ENCODE peak calls at places on chromosomes 7 and 10, in four cellular contexts. K is SK-N-SH, C is K562, P is GM12878. W is an unnamed sample.

GRCh38 chr7:43278088-43278644 is 165.7 kb downstream of the HECW1 start:
- DNase-seq in P (no peak), C (no peak), K (no peak), W (no peak)

GRCh38 chr7:51647931-51648351 is 331.3 kb upstream of the COBL start:
- DNase-seq in P (no peak), C (no peak), K (peak), W (peak)

GRCh38 chr10:10361486-10361885 is 656.2 kb upstream of the CELF2 start:
- DNase-seq in P (no peak), C (no peak), K (no peak), W (no peak)

GRCh38 chr10:24947304-24948097 is 4.9 kb downstream of the PRTFDC1 start:
- DNase-seq in C (no peak), P (peak), K (no peak), W (no peak)

GRCh38 chr7:130758429-130759056 is 24.5 kb upstream of the KLF14 start:
- DNase-seq in K (peak), C (peak), P (no peak), W (peak)

GRCh38 chr10:45425628-45426563 is 51.9 kb downstream of the ALOX5 start:
- DNase-seq in C (no peak), K (no peak), P (no peak), W (no peak)

GRCh38 chr10:119667562-119668328 is 16.6 kb downstream of the BAG3 start:
- DNase-seq in K (peak), P (no peak), C (no peak), W (peak)

GRCh38 chr7:155452505-155453295 is 5.2 kb upstream of the EN2 start:
- DNase-seq in P (no peak), C (no peak), K (no peak), W (no peak)

GRCh38 chr7:112204776-112205347 is 1.3 kb downstream of the DOCK4 start:
- DNase-seq in K (no peak), P (no peak), C (no peak), W (no peak)

GRCh38 chr7:13050703-13051102 is 363.3 kb downstream of the ARL4A start:
- DNase-seq in K (no peak), P (no peak), C (no peak), W (peak)

GRCh38 chr7:127758105-127758504 is 106.1 kb downstream of the SND1 start:
- DNase-seq in P (no peak), C (no peak), K (no peak), W (no peak)

GRCh38 chr10:51137741-51138529 is 63.6 kb downstream of the PRKG1 start:
- DNase-seq in P (no peak), K (no peak), C (no peak), W (no peak)

GRCh38 chr10:121526801-121527221 is 71.4 kb downstream of the FGFR2 start:
- DNase-seq in C (no peak), K (no peak), P (no peak), W (no peak)

GRCh38 chr7:141706394-141707064 is 1.6 kb upstream of the WEE2 start:
- DNase-seq in P (no peak), C (no peak), K (no peak), W (no peak)

GRCh38 chr7:28180364-28181147 is at the start of gene JAZF1:
- DNase-seq in P (no peak), K (peak), C (peak), W (no peak)

GRCh38 chr7:135291809-135292253 is 58.2 kb downstream of the STRA8 start:
- DNase-seq in P (no peak), C (no peak), K (no peak), W (peak)

GRCh38 chr10:27240212-27240890 is at the start of gene ACBD5:
- DNase-seq in K (peak), C (peak), P (peak), W (peak)

GRCh38 chr7:41878331-41879112 is 175.6 kb upstream of the INHBA start:
- DNase-seq in P (no peak), C (no peak), K (no peak), W (no peak)

GRCh38 chr7:56026538-56026937 is 24.7 kb downstream of the PSPH start:
- DNase-seq in C (no peak), K (no peak), P (no peak), W (no peak)

GRCh38 chr7:43113622-43114450 is 1.4 kb downstream of the HECW1 start:
- DNase-seq in C (no peak), K (peak), P (no peak), W (no peak)

GRCh38 chr10:87596351-87596750 is 63.3 kb upstream of the PAPSS2 start:
- DNase-seq in K (no peak), P (peak), C (no peak), W (no peak)

GRCh38 chr7:148919859-148920258 is 35.8 kb upstream of the EZH2 start:
- DNase-seq in K (no peak), C (no peak), P (no peak), W (no peak)

GRCh38 chr7:15922002-15922401 is 235.5 kb upstream of the MEOX2 start:
- DNase-seq in K (no peak), P (no peak), C (no peak), W (no peak)

GRCh38 chr10:132484922-132485321 is 52.7 kb upstream of the INPP5A start:
- DNase-seq in P (no peak), C (no peak), K (no peak), W (no peak)

GRCh38 chr10:71456631-71457030 is 59.9 kb downstream of the CDH23 start:
- DNase-seq in K (no peak), C (no peak), P (no peak), W (no peak)

GRCh38 chr10:988667-989545 is 672 bp downstream of the GTPBP4 start:
- DNase-seq in C (no peak), K (no peak), P (no peak), W (no peak)

GRCh38 chr7:105585850-105586500 is 4.7 kb upstream of the EFCAB10 start:
- DNase-seq in P (no peak), K (no peak), C (no peak), W (no peak)

GRCh38 chr10:89556590-89556989 is 21.2 kb upstream of the SLC16A12 start:
- DNase-seq in C (no peak), K (no peak), P (no peak), W (no peak)

GRCh38 chr10:119281581-119282071 is 74.3 kb downstream of the GRK5 start:
- DNase-seq in K (peak), C (no peak), P (no peak), W (no peak)

GRCh38 chr7:2440608-2441245 is 35.5 kb downstream of the GRIFIN start:
- DNase-seq in P (no peak), C (no peak), K (peak), W (peak)
- TF ChIP-seq NFIC in P (no peak), C (no peak), K (no peak), W (no peak)

GRCh38 chr7:101122933-101123702 is 3.8 kb upstream of the SERPINE1 start:
- DNase-seq in C (no peak), K (no peak), P (no peak), W (peak)

GRCh38 chr7:101124376-101125056 is 2.4 kb upstream of the SERPINE1 start:
- DNase-seq in K (no peak), P (no peak), C (no peak), W (peak)

GRCh38 chr7:101123703-101124068 is 3.2 kb upstream of the SERPINE1 start:
- DNase-seq in P (no peak), C (no peak), K (no peak), W (no peak)

GRCh38 chr7:101120315-101120714 is 6.6 kb upstream of the SERPINE1 start:
- DNase-seq in C (no peak), K (no peak), P (no peak), W (no peak)

DNA sequence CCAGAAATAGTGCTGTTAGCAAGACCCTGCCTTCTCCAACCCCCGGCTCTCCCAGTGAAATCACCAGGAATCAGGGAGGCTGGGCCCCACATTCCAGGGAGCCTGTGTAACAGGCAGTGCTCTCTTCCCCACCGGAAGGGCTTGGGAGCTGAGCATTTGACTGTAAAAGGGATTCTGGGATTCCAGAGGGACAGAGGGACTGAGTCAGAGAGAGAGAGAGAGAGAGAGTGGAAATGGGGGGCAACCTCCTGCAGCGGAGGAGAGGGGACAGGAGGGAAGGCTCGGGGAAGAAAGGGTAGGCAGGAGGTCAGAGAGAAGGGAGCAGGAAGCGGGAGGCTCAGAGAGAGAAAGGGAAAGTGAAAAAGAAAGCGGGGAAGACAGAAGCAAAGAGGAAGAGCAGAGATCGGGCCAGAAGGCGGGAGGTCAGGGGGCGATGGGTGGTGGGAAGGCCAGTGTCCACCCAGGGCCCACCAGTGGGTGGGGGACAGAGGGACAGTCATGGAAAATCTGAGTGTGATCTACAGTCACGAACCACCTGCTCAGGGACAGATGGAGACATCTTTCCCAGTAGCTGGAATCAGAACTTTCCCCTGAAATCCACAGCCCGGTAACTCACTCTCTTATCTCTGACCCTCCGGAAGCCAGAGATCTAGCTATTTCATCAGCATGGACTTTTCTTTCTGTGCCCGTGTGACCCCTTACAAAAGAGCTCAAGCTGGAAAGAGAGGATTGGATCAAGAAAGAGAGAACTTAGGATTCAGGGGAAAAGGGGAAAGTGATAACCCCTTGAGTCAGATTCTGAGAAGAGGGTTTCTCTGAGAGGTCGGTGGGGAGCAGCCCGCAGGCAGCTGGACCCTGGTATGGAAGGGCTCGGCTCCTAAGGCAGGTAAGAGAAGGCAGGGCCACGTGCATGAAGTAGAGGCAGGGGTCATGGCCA is 4.6 kb upstream of the SERPINE1 start:
- DNase-seq in K (no peak), C (no peak), P (no peak), W (peak)
- TF ChIP-seq NFIC in K (peak), C (no peak), P (no peak), W (no peak)

DNA sequence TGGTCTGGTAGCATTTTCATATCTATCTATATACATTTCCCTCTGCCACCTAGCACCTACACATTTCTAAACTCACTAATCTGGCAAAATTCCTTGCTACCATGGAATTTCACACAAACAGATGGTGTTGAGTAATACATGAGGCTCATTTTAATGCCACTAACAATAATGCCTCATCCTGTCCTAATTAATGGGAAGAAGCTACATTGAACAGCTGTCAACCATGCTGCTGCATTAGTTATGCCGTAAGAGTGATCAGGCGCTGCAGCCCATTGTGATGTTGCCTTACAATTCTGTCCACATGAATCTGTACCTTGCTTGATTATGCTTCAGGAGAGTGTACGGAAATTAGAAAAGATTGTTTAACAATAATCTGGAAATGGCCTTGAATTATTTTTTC is 23.2 kb downstream of the COL1A2 start:
- DNase-seq in P (no peak), C (no peak), K (no peak), W (no peak)
- TF ChIP-seq NFIC in P (no peak), C (no peak), K (no peak), W (no peak)

GRCh38 chr7:23713285-23714235 is 3.5 kb downstream of the STK31 start:
- DNase-seq in C (no peak), P (no peak), K (no peak), W (peak)
- TF ChIP-seq NFIC in C (no peak), P (no peak), K (no peak), W (no peak)

DNA sequence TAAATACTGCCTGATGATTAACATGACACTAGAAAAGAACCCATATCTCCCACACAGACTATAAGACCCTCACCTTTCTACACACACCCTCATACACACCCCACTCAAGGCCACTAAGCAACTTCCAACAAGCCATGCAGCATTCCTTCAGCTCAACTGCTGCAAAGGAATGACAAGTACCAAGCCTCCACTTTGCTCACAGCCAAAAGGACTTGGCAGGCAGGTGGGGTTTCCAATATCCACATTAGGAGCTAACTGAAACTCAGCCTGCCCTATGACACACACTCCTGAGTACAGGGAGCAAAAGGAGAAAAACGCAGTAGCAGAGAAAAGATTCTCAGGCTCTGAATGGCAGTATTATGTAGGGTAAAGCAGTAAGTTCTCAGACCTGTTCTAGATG is 13.4 kb downstream of the USP54 start:
- DNase-seq in C (no peak), P (no peak), K (no peak), W (no peak)
- TF ChIP-seq NFIC in C (no peak), P (no peak), K (no peak), W (no peak)

DNA sequence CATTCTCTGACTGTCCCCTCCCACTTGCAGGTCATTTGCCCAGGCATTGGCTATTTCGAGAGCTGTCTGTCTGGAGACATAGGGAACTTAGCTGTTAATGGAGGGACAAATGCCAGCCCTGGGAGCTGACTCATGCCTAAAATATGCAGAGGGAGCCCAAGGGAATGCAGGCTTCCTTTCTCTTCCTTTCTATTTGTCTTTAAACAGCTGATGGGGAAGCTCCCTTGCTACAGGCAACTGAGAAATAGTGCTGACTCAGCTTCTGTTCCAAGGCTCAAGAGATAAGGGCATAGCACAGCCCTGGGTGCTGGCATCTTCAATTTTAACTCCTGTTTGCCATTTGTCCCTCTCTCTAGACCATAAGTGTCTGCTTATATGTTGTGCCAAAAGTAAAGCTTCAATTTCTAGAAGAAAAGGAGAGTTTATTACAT is 82.7 kb upstream of the C1GALT1 start:
- DNase-seq in K (no peak), C (peak), P (no peak), W (peak)
- TF ChIP-seq NFIC in K (peak), C (peak), P (no peak), W (no peak)

DNA sequence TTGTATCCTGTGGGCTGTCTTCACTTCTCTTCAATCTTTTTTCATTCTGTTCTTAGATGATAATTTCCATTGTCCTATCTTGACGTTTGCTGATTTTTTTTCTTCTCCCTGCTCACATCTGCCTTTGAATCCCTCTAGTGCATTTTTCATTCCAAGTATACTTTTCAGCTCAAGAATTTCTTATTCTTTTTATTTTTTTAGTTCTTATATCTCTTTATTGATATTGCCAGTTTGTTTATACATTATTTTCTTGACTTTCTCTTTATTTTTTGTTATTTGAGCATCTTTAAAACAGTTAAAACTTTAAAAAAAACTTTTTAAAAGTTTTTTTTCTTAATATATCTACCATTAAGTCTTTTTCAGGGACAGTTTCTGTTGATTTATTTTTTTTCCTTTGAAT is 100.9 kb downstream of the EXOC4 start:
- DNase-seq in C (no peak), P (no peak), K (no peak), W (no peak)
- TF ChIP-seq NFIC in C (no peak), P (no peak), K (no peak), W (no peak)

GRCh38 chr10:20058135-20058534 is 241.9 kb downstream of the PLXDC2 start:
- DNase-seq in P (no peak), K (no peak), C (no peak), W (no peak)

DNA sequence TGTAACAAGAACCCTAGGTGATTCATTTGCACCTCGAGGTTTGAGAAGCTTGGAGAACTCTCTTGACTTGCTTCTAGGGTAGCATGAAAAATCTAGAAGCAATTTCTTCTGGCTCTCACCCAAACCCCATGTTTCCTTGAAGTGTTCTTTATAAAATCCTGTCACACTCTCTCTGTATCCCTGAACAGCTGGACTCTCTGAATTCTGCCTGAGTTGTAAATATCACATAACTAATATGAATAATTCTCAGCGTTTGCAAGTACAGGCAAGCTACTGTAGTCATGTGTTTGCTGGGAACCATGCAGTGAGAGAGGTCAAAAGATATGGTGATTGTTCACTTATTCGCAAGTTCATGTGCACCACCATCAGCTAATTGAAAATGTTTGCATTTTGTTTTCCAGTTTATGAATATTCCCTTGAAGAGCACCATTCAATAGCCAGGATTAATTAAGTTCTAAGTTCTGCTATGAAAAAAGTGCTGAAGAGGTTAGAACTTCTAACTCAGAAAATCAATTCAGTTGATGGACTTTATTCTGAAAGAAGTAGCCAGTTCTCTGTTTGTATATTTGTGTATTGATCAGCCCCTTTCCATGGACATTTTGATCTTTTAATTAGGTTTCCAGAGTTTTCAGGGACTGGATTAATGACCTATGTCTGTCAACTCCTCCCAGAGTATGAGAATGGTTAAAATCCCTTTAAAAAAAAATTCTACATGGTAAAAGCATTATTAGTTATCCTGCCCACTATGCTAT is 243.0 kb downstream of the PLXDC2 start:
- DNase-seq in P (no peak), K (no peak), C (no peak), W (no peak)
- TF ChIP-seq NFIC in P (no peak), K (no peak), C (no peak), W (no peak)

GRCh38 chr7:128941946-128942526 is 4.3 kb downstream of the IRF5 start:
- DNase-seq in P (no peak), K (peak), C (no peak), W (no peak)
- TF ChIP-seq NFIC in P (no peak), K (no peak), C (no peak), W (no peak)